ENCODE peak calls at places on chromosomes 4 and X, in six cellular contexts. H is AG09319, T is tibial nerve, N is upper lobe of right lung, V is WTC11, G is GM13977. X is an unnamed sample.

GRCh38 chr4:9921326-9921725 is 100.0 kb downstream of the SLC2A9 start:
- DNase-seq in H (no peak), G (no peak), T (no peak), N (no peak), V (peak), X (no peak)

GRCh38 chrX:12441376-12442128 is 303.3 kb downstream of the FRMPD4 start:
- DNase-seq in T (no peak), G (no peak), H (peak), N (no peak), V (no peak), X (no peak)

GRCh38 chr4:91113130-91113706 is 986.0 kb downstream of the CCSER1 start:
- DNase-seq in V (no peak), N (no peak), H (no peak), G (peak), T (no peak), X (no peak)

GRCh38 chr4:20773144-20773997 is 73.1 kb downstream of the PACRGL start:
- DNase-seq in V (peak), T (no peak), N (no peak), H (peak), G (peak), X (peak)

GRCh38 chr4:26298198-26298950 is 22.4 kb upstream of the RBPJ start:
- DNase-seq in H (peak), N (no peak), V (no peak), G (no peak), T (no peak), X (no peak)

GRCh38 chrX:132127748-132128147 is at the start of gene FRMD7:
- DNase-seq in N (no peak), G (no peak), V (peak), T (no peak), H (no peak), X (peak)

GRCh38 chr4:92121099-92121498 is 182.7 kb upstream of the GRID2 start:
- DNase-seq in V (no peak), H (no peak), G (no peak), N (no peak), T (no peak), X (peak)

GRCh38 chrX:71533850-71534515 is 1.1 kb downstream of the OGT start:
- DNase-seq in N (peak), G (no peak), V (peak), T (peak), H (no peak), X (peak)

GRCh38 chr4:78656968-78657445 is 105.4 kb downstream of the ANXA3 start:
- DNase-seq in N (no peak), H (no peak), G (no peak), T (no peak), V (no peak), X (no peak)

GRCh38 chrX:2820131-2820771 is 8.5 kb upstream of the GYG2 start:
- DNase-seq in T (no peak), H (no peak), N (no peak), V (no peak), G (no peak), X (no peak)

GRCh38 chr4:189059996-189060570 is 880.6 kb upstream of the FRG1 start:
- DNase-seq in V (no peak), T (no peak), N (no peak), G (no peak), H (no peak), X (no peak)

DNA sequence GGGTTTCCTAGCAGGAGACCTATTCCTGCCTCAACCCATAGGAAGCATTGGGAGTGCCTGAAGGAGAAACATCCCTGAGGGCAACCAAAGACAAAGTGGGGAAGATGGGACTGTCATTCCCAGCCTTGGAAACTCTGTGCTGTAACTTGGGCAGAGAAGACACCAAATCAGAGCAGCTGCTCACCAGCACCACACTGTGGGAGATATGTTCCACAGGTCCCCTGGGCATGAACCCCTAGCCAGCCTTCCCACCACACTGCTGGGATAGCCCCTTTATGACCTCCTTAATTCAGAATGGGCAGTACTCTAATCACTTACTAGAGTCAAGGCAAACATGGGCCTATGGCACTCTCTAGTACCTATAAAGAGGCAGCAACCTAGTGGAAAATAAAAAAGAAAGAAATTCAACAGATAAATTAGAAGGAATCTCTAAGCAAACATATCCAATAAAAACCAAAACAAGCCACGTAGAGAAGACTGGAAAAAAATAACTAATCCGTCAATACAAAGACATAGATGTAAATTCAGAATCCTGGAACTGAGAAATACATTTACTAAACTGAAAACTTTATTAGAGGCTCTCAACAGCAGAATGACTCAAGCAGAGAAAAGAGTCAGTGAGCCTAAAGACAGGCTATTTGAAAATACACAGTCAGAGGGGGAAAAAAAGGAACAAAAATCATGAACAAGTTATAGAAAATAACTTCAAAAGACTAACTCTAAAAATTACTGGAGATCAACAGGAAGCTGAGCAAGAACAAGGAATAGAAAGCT is 878.4 kb upstream of the FRG1 start:
- DNase-seq in V (peak), H (no peak), T (no peak), N (no peak), G (no peak), X (no peak)
- TF ChIP-seq CTCF in V (no peak), H (no peak), T (no peak), N (no peak), G (no peak), X (no peak)

GRCh38 chr4:7186081-7186480 is 6.3 kb upstream of the SORCS2 start:
- DNase-seq in T (peak), G (no peak), V (peak), H (no peak), N (peak), X (peak)
- TF ChIP-seq CTCF in T (peak), G (peak), V (no peak), H (peak), N (no peak), X (peak)

DNA sequence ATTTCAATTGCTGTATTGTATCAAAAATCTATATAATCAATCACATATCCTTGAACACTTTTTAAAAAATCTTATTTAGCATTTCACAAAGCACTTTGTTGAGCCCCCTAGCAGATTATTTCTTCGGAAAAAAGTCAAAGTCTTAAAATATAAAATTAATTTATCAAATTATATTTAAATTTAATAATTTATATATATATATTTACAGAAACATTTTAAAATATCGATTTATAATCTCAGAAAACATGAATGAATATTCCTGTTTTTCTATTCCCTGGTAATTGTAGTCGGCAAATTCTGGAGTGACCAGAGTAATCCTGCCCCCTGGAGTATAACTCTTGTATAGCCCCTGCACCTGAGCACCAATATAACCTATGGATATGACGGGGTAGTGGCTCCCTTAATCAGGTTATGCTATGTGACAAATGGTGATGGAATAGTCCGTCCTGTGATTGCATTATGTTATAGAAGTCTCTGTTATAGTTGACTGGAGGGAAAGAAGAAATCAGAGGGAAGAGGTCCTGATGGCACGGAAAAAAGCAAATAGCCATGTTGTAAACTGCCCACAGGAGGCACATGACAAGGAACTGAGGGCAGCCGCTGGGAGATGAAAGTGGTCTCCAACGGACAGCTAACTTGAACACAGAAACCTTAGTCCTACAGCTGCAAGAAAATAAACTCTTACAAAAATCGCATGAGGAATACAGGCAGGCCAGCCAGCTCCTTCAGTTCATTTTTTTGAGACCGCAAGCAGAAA is 1092.3 kb downstream of the ARAP2 start:
- DNase-seq in H (no peak), G (no peak), V (peak), T (no peak), N (no peak), X (peak)
- TF ChIP-seq CTCF in H (no peak), G (peak), V (peak), T (no peak), N (peak), X (peak)

GRCh38 chr4:55330241-55330640 is 15.8 kb upstream of the SRD5A3 start:
- DNase-seq in G (no peak), H (no peak), T (no peak), V (no peak), N (no peak), X (no peak)

GRCh38 chr4:55323375-55323774 is 22.7 kb upstream of the SRD5A3 start:
- DNase-seq in N (no peak), V (no peak), H (no peak), T (no peak), G (no peak), X (no peak)

GRCh38 chr4:55321707-55322264 is 24.3 kb upstream of the SRD5A3 start:
- DNase-seq in N (no peak), T (peak), G (peak), H (peak), V (peak), X (peak)

GRCh38 chr4:55329012-55329411 is 17.0 kb upstream of the SRD5A3 start:
- DNase-seq in V (no peak), T (no peak), G (no peak), N (no peak), H (no peak), X (no peak)

DNA sequence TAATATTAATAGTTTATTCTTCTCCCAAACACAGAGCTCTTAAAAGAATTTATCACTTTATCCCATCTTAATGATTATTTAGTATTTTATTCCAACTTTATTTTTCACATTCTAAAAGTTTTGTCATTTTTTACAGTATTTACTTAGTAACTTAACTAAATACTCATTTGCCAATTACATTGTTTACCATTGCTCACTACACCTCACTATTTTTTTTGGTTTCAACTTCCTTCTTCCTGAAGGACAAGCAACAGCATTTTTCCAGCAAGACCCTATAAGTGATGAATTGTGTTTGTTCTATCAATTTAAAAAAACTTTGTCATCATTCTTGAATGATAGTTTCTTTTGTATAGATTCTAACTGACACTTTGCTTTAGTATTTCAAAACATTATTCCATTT is 19.4 kb upstream of the SRD5A3 start:
- DNase-seq in N (no peak), T (no peak), G (no peak), V (no peak), H (no peak), X (no peak)
- TF ChIP-seq CTCF in N (no peak), T (no peak), G (no peak), V (no peak), H (no peak), X (no peak)

DNA sequence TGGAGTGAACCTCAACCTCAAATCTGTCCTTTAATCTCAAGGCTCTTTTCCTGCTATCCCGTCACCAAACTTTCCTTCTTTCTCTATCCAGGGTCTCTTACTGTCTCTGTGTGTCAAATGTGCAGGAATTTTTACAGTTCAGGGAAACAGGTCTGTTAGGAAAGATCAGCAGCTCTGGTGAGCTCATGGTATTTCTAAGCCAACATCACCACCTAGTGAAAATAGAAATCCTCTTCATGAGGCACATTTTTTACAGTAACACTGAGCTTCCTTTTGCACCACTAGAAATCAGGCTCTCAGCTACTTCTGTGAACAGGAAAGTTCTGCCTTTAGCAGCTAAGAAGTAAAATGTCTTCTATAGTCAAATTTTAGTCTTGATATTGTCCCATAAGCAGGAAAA is 39.6 kb downstream of the NUDT11 start:
- DNase-seq in T (no peak), G (no peak), H (no peak), N (no peak), V (no peak), X (no peak)
- TF ChIP-seq CTCF in T (no peak), G (peak), H (no peak), N (no peak), V (no peak), X (no peak)

DNA sequence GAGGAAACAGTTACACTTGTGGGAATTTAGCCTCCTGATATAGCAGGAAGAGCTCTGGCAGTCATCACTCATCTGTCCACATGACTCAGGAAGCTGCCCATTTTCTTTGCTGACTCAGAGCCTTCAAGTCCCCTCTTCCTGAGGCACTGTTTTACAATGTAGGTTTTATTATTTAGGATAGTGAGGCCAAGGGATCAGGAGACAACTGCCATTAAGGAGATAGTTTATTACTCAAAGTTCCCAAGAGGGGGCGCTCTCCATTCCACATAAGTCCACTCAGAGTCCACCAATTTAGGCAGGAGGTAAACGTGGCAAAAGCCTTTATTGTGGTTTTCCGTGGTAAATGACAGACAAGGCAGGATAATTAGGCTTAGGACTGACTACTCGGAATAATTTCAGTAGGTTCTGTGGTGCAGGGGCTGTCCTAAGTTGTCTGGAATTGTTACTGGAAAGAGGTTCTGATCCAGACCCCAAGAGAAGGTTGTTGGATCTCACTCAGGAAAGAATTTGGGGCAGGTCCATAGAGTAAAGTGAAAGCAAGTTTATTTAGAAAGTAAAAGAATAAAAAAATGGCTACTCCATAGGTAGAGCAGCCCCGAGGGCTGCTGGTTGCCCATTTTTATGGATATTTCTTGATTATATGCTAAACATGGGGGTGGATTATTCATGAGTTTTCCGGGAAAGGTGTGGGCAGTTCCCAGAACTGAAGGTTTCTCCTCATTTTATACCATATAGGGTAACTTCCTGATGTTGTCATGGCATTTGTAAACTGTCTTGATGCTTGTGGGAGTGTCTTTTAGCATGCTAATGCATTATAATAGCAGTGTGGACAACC is 96.0 kb upstream of the RAB40AL start:
- DNase-seq in V (no peak), T (no peak), H (no peak), G (no peak), N (no peak), X (no peak)
- TF ChIP-seq CTCF in V (peak), T (no peak), H (peak), G (peak), N (no peak), X (peak)

GRCh38 chr4:4901877-4902276 is 42.4 kb downstream of the MSX1 start:
- DNase-seq in H (no peak), G (no peak), N (no peak), T (no peak), V (peak), X (no peak)
- TF ChIP-seq CTCF in H (no peak), G (no peak), N (no peak), T (no peak), V (no peak), X (no peak)

GRCh38 chr4:95550566-95550965 is 1.8 kb upstream of the UNC5C start:
- DNase-seq in G (no peak), V (no peak), H (no peak), N (no peak), T (no peak), X (no peak)

GRCh38 chr4:95548738-95549245 is at the start of gene UNC5C:
- DNase-seq in V (peak), T (peak), N (peak), H (no peak), G (no peak), X (no peak)

GRCh38 chr4:95552942-95553550 is 4.3 kb upstream of the UNC5C start:
- DNase-seq in G (no peak), V (no peak), T (no peak), N (no peak), H (no peak), X (no peak)

GRCh38 chr4:95549246-95550138 is 719 bp upstream of the UNC5C start:
- DNase-seq in V (peak), N (peak), H (no peak), T (peak), G (peak), X (peak)

DNA sequence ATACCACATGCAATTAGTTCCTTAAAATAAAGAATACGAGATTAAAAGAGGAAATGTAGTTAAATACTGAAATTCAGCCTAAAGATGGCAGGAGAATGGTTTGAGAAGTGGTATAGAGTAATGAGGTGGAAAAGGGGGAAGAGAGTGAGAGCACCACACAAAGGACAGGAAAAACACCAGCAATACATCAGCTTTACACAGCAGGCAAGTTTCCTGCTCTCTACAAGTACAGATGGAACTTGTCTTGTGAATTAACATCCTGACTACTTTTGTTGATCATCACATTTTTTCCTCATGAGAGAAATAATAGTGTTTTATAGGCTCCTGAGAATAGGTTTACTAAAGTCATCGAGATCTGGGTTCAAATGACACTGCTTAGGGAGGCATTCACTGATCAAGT is 2.9 kb upstream of the UNC5C start:
- DNase-seq in G (no peak), H (no peak), V (no peak), T (no peak), N (no peak), X (no peak)
- TF ChIP-seq CTCF in G (no peak), H (no peak), V (no peak), T (no peak), N (no peak), X (no peak)

DNA sequence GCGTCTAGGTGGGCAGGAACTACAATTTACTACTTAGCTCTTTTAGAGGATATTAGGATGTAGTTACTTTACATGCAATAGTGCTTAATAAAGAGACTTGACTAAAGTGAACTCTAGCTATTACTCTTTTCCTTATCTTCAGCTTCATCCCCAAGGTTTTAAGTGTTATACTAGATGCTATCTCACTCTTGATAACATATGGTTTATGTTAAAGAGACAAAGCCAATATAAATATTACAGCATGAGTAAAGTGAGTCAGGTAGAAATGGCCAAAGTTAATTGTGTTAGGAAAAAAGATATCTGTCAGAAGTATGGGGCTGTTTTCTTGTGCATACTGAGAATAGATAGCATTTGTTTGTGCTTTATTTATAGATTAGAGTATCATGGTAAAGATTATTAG is 80.5 kb downstream of the STAG2 start:
- DNase-seq in V (no peak), N (no peak), T (no peak), H (no peak), G (no peak), X (no peak)
- TF ChIP-seq CTCF in V (no peak), N (no peak), T (no peak), H (no peak), G (no peak), X (no peak)

DNA sequence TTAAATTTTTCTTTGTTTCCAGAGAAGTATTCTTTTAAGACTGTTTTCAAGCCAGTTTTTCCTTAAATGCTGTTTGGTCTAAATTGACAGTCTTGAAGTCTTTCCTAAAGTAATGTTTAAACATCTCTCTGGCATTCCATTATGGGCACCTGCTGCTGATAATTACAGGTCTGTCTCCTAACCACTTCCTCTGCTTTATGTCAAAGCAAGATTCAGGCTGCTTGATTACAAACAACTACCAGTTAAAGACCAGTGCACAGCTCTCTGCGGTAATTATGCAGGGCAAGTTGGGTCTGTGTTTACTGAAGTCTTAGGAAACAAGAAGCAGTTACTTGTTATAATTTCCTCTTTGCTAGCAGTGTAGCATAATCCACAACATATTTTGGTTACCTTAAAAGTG is 17.6 kb downstream of the UNC5C start:
- DNase-seq in N (no peak), H (no peak), G (no peak), V (no peak), T (no peak), X (no peak)
- TF ChIP-seq CTCF in N (no peak), H (no peak), G (no peak), V (no peak), T (no peak), X (no peak)

X was measured in glutamatergic neuron.